ENCODE peak calls at places on chromosomes 3 and 15, in seven cellular contexts. K is fibroblast of lung, H is ovary, S is adrenal gland, J is neuronal stem cell, Z is GM12878, D is mesenchymal stem cell. N is an unnamed sample.

GRCh38 chr3:140420621-140421357 is 257.1 kb upstream of the TRIM42 start:
- DNase-seq in K (peak), J (no peak), Z (no peak), S (peak), D (peak), H (peak), N (peak)

GRCh38 chr3:39038165-39038564 is 13.6 kb downstream of the SCN11A start:
- DNase-seq in H (no peak), K (peak), D (peak), S (no peak), J (no peak), Z (no peak), N (no peak)

GRCh38 chr3:60636846-60637245 is 614.4 kb downstream of the FHIT start:
- DNase-seq in Z (no peak), S (no peak), K (peak), H (no peak), D (peak), J (peak), N (no peak)

GRCh38 chr3:100260081-100260684 is 609 bp upstream of the TBC1D23 start:
- DNase-seq in H (peak), D (peak), J (peak), Z (no peak), K (peak), S (peak), N (peak)

GRCh38 chr3:78565712-78566111 is 1202.1 kb downstream of the ROBO1 start:
- DNase-seq in K (no peak), Z (no peak), S (no peak), D (no peak), H (no peak), J (no peak), N (no peak)

GRCh38 chr3:139122221-139122581 is 77.5 kb upstream of the PRR23C start:
- DNase-seq in Z (no peak), H (no peak), D (no peak), J (no peak), S (no peak), K (peak), N (no peak)

GRCh38 chr15:38401101-38401500 is 52.8 kb upstream of the FAM98B start:
- DNase-seq in Z (no peak), J (no peak), D (no peak), H (no peak), S (no peak), K (peak), N (no peak)

GRCh38 chr3:55690161-55690560 is 203.1 kb upstream of the WNT5A start:
- DNase-seq in Z (no peak), S (no peak), H (no peak), J (peak), K (no peak), D (peak), N (no peak)

GRCh38 chr15:38253448-38253847 is 812 bp downstream of the SPRED1 start:
- DNase-seq in H (no peak), S (peak), Z (no peak), D (peak), J (peak), K (peak), N (no peak)

GRCh38 chr15:61715082-61715481 is 345.2 kb downstream of the VPS13C start:
- DNase-seq in Z (no peak), J (no peak), S (no peak), D (no peak), K (peak), H (no peak), N (no peak)

GRCh38 chr3:171833775-171834460 is 9.2 kb upstream of the TMEM212 start:
- DNase-seq in J (no peak), H (no peak), K (peak), D (peak), S (no peak), Z (no peak), N (no peak)

GRCh38 chr3:149902498-149903139 is 68.1 kb downstream of the PFN2 start:
- DNase-seq in H (no peak), D (no peak), Z (no peak), J (no peak), K (no peak), S (no peak), N (no peak)

GRCh38 chr15:66947471-66947870 is 117.9 kb upstream of the SMAD3 start:
- DNase-seq in Z (no peak), J (no peak), K (peak), D (peak), H (no peak), S (no peak), N (no peak)

GRCh38 chr15:66944121-66944520 is 121.3 kb upstream of the SMAD3 start:
- DNase-seq in S (no peak), K (no peak), D (no peak), Z (no peak), J (no peak), H (no peak), N (no peak)

GRCh38 chr15:66946578-66947164 is 118.7 kb upstream of the SMAD3 start:
- DNase-seq in Z (peak), H (peak), D (peak), S (peak), J (peak), K (peak), N (peak)

GRCh38 chr15:66945286-66945685 is 120.1 kb upstream of the SMAD3 start:
- DNase-seq in S (no peak), K (no peak), J (no peak), D (no peak), H (no peak), Z (no peak), N (no peak)

GRCh38 chr15:66945842-66946241 is 119.6 kb upstream of the SMAD3 start:
- DNase-seq in S (no peak), Z (no peak), J (no peak), K (no peak), D (no peak), H (no peak), N (no peak)
- H3K27ac ChIP-seq in S (no peak), Z (no peak), J (no peak), K (no peak), D (no peak), H (no peak), N (no peak)

GRCh38 chr3:52893723-52894122 is 3.6 kb downstream of the STIMATE start:
- DNase-seq in S (no peak), H (no peak), Z (no peak), J (no peak), D (no peak), K (no peak), N (peak)

GRCh38 chr3:52891164-52891563 is 6.2 kb downstream of the STIMATE start:
- DNase-seq in S (no peak), H (no peak), Z (no peak), D (no peak), J (no peak), K (no peak), N (no peak)

GRCh38 chr3:52892625-52893311 is 4.6 kb downstream of the STIMATE start:
- DNase-seq in K (no peak), H (no peak), S (no peak), Z (peak), D (no peak), J (no peak), N (no peak)

GRCh38 chr3:52891615-52892081 is 5.7 kb downstream of the STIMATE start:
- DNase-seq in D (no peak), J (no peak), S (no peak), K (no peak), H (no peak), Z (no peak), N (no peak)

GRCh38 chr3:52892290-52892624 is 5.1 kb downstream of the STIMATE start:
- DNase-seq in D (no peak), J (no peak), K (no peak), Z (no peak), H (no peak), S (no peak), N (no peak)
- H3K27ac ChIP-seq in D (no peak), J (no peak), K (no peak), Z (peak), H (no peak), S (peak), N (no peak)

GRCh38 chr3:51501833-51502561 is 2.2 kb upstream of the DCAF1 start:
- DNase-seq in J (peak), D (peak), Z (peak), H (peak), K (peak), S (peak), N (peak)

GRCh38 chr3:51500632-51501131 is 867 bp upstream of the DCAF1 start:
- DNase-seq in D (no peak), S (peak), J (no peak), H (peak), Z (no peak), K (no peak), N (peak)

GRCh38 chr3:51503007-51503406 is 3.2 kb upstream of the DCAF1 start:
- DNase-seq in K (no peak), D (no peak), H (no peak), S (no peak), Z (no peak), J (no peak), N (no peak)

GRCh38 chr3:51498871-51499790 is 684 bp downstream of the DCAF1 start:
- DNase-seq in H (peak), Z (peak), S (peak), J (peak), K (peak), D (peak), N (peak)

GRCh38 chr3:51502562-51502910 is 2.7 kb upstream of the DCAF1 start:
- DNase-seq in J (no peak), Z (no peak), D (no peak), S (no peak), H (no peak), K (no peak), N (no peak)
- H3K27ac ChIP-seq in J (no peak), Z (no peak), D (no peak), S (no peak), H (no peak), K (no peak), N (no peak)

GRCh38 chr3:11195721-11196332 is 41.5 kb downstream of the HRH1 start:
- DNase-seq in K (peak), Z (no peak), S (no peak), H (no peak), J (no peak), D (peak), N (no peak)

GRCh38 chr3:11198070-11198469 is 43.8 kb downstream of the HRH1 start:
- DNase-seq in K (peak), D (no peak), H (no peak), J (no peak), S (no peak), Z (no peak), N (no peak)

GRCh38 chr3:11198495-11198894 is 44.2 kb downstream of the HRH1 start:
- DNase-seq in H (no peak), D (no peak), J (no peak), Z (no peak), K (no peak), S (no peak), N (no peak)

GRCh38 chr3:11197471-11197870 is 43.2 kb downstream of the HRH1 start:
- DNase-seq in K (peak), H (no peak), S (no peak), D (peak), Z (no peak), J (no peak), N (no peak)

GRCh38 chr3:11195201-11195600 is 40.9 kb downstream of the HRH1 start:
- DNase-seq in Z (no peak), D (peak), J (no peak), K (peak), H (no peak), S (no peak), N (no peak)
- H3K27ac ChIP-seq in Z (no peak), D (no peak), J (no peak), K (peak), H (no peak), S (no peak), N (no peak)

DNA sequence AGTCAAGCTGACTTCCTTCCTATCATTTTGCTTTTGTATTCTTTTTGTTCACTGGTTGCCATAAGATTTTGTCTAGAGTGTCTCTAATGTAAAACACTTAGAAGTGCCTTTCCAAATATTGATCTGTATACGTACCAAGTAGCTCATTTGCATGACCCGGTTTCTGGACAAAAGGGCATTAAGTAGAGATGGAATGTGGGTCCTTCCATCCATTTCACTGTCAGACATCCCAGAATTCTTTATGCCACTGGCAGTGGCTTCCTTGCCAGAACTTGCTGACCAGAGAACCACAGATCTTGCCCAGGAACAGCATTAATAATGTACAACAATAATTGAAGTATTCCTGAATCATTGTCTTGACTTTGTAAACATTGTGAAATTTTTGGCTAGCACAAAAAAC is 63.7 kb downstream of the PEX5L start:
- DNase-seq in J (no peak), H (no peak), Z (no peak), K (no peak), S (no peak), D (no peak), N (no peak)
- H3K27ac ChIP-seq in J (no peak), H (no peak), Z (no peak), K (no peak), S (no peak), D (no peak), N (no peak)

GRCh38 chr15:89984421-89985010 is 16.6 kb upstream of the ZNF710 start:
- DNase-seq in J (no peak), S (no peak), D (no peak), K (no peak), H (no peak), Z (no peak), N (no peak)

GRCh38 chr15:89984001-89984400 is 17.1 kb upstream of the ZNF710 start:
- DNase-seq in K (no peak), J (no peak), Z (no peak), H (no peak), S (no peak), D (no peak), N (no peak)

GRCh38 chr15:89978914-89979313 is 22.2 kb upstream of the ZNF710 start:
- DNase-seq in D (no peak), Z (no peak), J (no peak), K (no peak), S (no peak), H (no peak), N (no peak)

GRCh38 chr15:89982315-89983055 is 18.6 kb upstream of the ZNF710 start:
- DNase-seq in J (no peak), S (no peak), D (no peak), H (no peak), K (no peak), Z (no peak), N (no peak)
- H3K27ac ChIP-seq in J (no peak), S (no peak), D (no peak), H (no peak), K (no peak), Z (no peak), N (no peak)

GRCh38 chr3:134362221-134362620 is 12.0 kb downstream of the AMOTL2 start:
- DNase-seq in D (no peak), H (no peak), S (no peak), J (no peak), K (no peak), Z (no peak), N (no peak)
- H3K27ac ChIP-seq in D (peak), H (no peak), S (no peak), J (no peak), K (peak), Z (no peak), N (peak)

GRCh38 chr3:21055015-21055414 is 696.0 kb downstream of the ZNF385D start:
- DNase-seq in Z (no peak), K (no peak), S (no peak), D (no peak), H (no peak), J (no peak), N (no peak)

GRCh38 chr3:21054064-21054463 is 696.9 kb downstream of the ZNF385D start:
- DNase-seq in D (no peak), S (no peak), J (no peak), H (no peak), Z (no peak), K (no peak), N (no peak)

GRCh38 chr3:21059409-21059808 is 691.6 kb downstream of the ZNF385D start:
- DNase-seq in H (no peak), D (no peak), Z (no peak), S (no peak), K (no peak), J (no peak), N (no peak)

GRCh38 chr3:21056293-21056692 is 694.7 kb downstream of the ZNF385D start:
- DNase-seq in D (no peak), K (no peak), S (no peak), Z (no peak), H (no peak), J (no peak), N (no peak)
- H3K27ac ChIP-seq in D (no peak), K (no peak), S (no peak), Z (no peak), H (no peak), J (no peak), N (no peak)

GRCh38 chr15:85407421-85408269 is 27.2 kb downstream of the AKAP13 start:
- DNase-seq in K (peak), Z (no peak), D (peak), S (peak), J (no peak), H (no peak), N (no peak)

GRCh38 chr15:85406916-85407315 is 26.5 kb downstream of the AKAP13 start:
- DNase-seq in K (peak), S (no peak), J (no peak), Z (no peak), D (peak), H (no peak), N (no peak)

GRCh38 chr15:85404922-85405293 is 24.5 kb downstream of the AKAP13 start:
- DNase-seq in K (peak), D (peak), Z (no peak), S (no peak), J (peak), H (no peak), N (no peak)

GRCh38 chr15:85405467-85405866 is 25.1 kb downstream of the AKAP13 start:
- DNase-seq in S (no peak), H (no peak), Z (no peak), K (no peak), D (no peak), J (no peak), N (no peak)

DNA sequence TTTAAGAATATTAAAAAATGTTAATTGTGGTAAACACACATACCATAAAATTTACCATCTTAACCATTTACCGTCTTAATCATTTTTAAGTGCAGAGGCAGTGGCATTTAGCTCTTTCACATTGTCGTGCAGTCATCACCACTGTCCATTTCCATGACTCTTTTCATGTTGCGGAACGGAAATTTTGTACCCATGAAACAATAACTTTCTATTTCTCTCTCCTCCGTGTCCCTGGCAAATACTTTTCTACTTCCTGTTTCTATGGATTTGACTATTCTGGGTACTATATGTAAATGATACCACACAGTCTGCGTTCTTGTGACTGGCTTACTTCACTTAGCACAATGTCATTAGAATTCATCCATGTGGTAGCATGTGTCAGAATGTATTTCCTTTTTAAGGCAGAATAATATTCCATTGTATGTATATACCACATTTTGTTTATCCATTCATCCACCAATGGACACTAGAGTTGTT is 27.9 kb downstream of the AKAP13 start:
- DNase-seq in D (no peak), S (no peak), Z (peak), J (no peak), K (no peak), H (no peak), N (no peak)
- H3K27ac ChIP-seq in D (peak), S (peak), Z (peak), J (no peak), K (peak), H (no peak), N (no peak)

DNA sequence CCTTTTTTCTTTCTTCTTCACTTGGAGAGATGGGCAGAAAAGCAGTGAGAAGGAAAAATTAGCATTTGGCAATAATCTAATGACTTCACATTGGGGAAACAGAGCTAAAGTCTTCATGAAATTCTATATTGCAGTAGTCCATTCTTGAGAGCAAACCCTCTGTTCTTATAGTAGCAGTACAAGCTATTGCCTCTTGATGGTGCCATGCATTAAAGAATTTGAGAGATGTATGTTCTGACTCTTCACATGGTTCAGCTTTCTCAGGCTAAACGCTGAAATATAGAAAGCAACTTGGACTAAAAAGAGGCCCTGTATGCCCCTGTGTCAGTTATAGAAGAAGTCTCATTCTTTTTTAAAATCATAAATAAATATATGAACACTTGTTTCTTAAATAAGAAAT is 36.0 kb downstream of the PHLDB2 start:
- DNase-seq in K (peak), S (no peak), H (no peak), D (peak), J (no peak), Z (no peak), N (no peak)
- H3K27ac ChIP-seq in K (no peak), S (no peak), H (no peak), D (no peak), J (no peak), Z (no peak), N (no peak)

N was measured in right cardiac atrium.